ENCODE peak calls at places on chromosomes 1 and 21, in seven cellular contexts. One of them, this sample, is unnamed.

GRCh38 chr1:44015206-44015605 is 16.1 kb downstream of the SLC6A9 start:
- DNase-seq in PC-3: no peak
- DNase-seq in adrenal gland: no peak
- DNase-seq in body of pancreas: no peak
- DNase-seq in A549: no peak
- DNase-seq in heart left ventricle: no peak
- DNase-seq in bronchial epithelial cell: no peak
- DNase-seq in this sample: no peak

GRCh38 chr1:21084111-21084510 is 92.6 kb downstream of the EIF4G3 start:
- DNase-seq in body of pancreas: no peak
- DNase-seq in adrenal gland: no peak
- DNase-seq in PC-3: no peak
- DNase-seq in bronchial epithelial cell: peak
- DNase-seq in heart left ventricle: no peak
- DNase-seq in A549: no peak
- DNase-seq in this sample: no peak

GRCh38 chr21:42437786-42438185 is 34.1 kb downstream of the UBASH3A start:
- DNase-seq in A549: no peak
- DNase-seq in adrenal gland: no peak
- DNase-seq in body of pancreas: no peak
- DNase-seq in PC-3: peak
- DNase-seq in heart left ventricle: no peak
- DNase-seq in bronchial epithelial cell: peak
- DNase-seq in this sample: peak

GRCh38 chr1:67322442-67322841 is 14.8 kb downstream of the IL12RB2 start:
- DNase-seq in heart left ventricle: no peak
- DNase-seq in A549: no peak
- DNase-seq in PC-3: no peak
- DNase-seq in adrenal gland: no peak
- DNase-seq in body of pancreas: no peak
- DNase-seq in bronchial epithelial cell: no peak
- DNase-seq in this sample: no peak

GRCh38 chr1:61753998-61754508 is 11.8 kb downstream of the PATJ start:
- DNase-seq in bronchial epithelial cell: peak
- DNase-seq in A549: no peak
- DNase-seq in PC-3: peak
- DNase-seq in adrenal gland: no peak
- DNase-seq in body of pancreas: no peak
- DNase-seq in heart left ventricle: no peak
- DNase-seq in this sample: no peak

GRCh38 chr1:32813941-32814739 is 3.0 kb downstream of the YARS1 start:
- DNase-seq in PC-3: peak
- DNase-seq in adrenal gland: no peak
- DNase-seq in bronchial epithelial cell: peak
- DNase-seq in heart left ventricle: no peak
- DNase-seq in A549: no peak
- DNase-seq in body of pancreas: no peak
- DNase-seq in this sample: peak

GRCh38 chr1:74689800-74690696 is 16.5 kb upstream of the ERICH3 start:
- DNase-seq in heart left ventricle: no peak
- DNase-seq in A549: no peak
- DNase-seq in adrenal gland: peak
- DNase-seq in PC-3: peak
- DNase-seq in bronchial epithelial cell: peak
- DNase-seq in body of pancreas: peak
- DNase-seq in this sample: peak

GRCh38 chr1:212600980-212601379 is 7.6 kb upstream of the ATF3 start:
- DNase-seq in PC-3: peak
- DNase-seq in A549: no peak
- DNase-seq in adrenal gland: no peak
- DNase-seq in body of pancreas: no peak
- DNase-seq in heart left ventricle: no peak
- DNase-seq in bronchial epithelial cell: peak
- DNase-seq in this sample: peak

GRCh38 chr1:36824390-36824861 is 209.9 kb downstream of the GRIK3 start:
- DNase-seq in A549: no peak
- DNase-seq in body of pancreas: no peak
- DNase-seq in bronchial epithelial cell: no peak
- DNase-seq in adrenal gland: no peak
- DNase-seq in PC-3: no peak
- DNase-seq in heart left ventricle: no peak
- DNase-seq in this sample: no peak

GRCh38 chr1:201610806-201611205 is 71.9 kb downstream of the NAV1 start:
- DNase-seq in bronchial epithelial cell: no peak
- DNase-seq in PC-3: no peak
- DNase-seq in body of pancreas: no peak
- DNase-seq in heart left ventricle: no peak
- DNase-seq in adrenal gland: no peak
- DNase-seq in A549: no peak
- DNase-seq in this sample: no peak

GRCh38 chr1:94236630-94237290 is 624 bp downstream of the ARHGAP29 start:
- DNase-seq in body of pancreas: peak
- DNase-seq in adrenal gland: no peak
- DNase-seq in bronchial epithelial cell: peak
- DNase-seq in A549: no peak
- DNase-seq in PC-3: peak
- DNase-seq in heart left ventricle: no peak
- DNase-seq in this sample: peak

DNA sequence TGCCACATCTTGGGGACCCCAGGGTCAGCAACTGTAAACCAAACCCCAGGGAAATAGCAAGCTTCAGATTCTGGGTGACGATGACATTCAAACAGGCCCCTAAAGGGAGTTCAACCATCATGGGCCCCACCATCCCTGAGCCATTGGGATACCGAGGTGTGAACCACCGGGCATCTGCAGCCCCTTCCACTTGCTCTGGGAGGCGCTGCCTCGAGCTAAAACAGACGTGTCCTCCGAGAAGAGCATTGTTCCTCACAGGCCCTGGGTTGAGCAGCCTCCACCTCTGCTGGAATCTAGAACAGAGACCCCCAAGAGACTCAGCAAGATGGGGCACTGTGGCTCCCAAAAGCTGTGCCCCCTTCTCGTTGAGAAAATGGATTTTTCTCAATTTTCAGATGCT is 19.0 kb upstream of the EFHD2 start:
- DNase-seq in adrenal gland: no peak
- DNase-seq in bronchial epithelial cell: no peak
- DNase-seq in PC-3: no peak
- DNase-seq in heart left ventricle: no peak
- DNase-seq in A549: no peak
- DNase-seq in body of pancreas: no peak
- DNase-seq in this sample: no peak
- TF ChIP-seq CTCF in adrenal gland: no peak
- TF ChIP-seq CTCF in bronchial epithelial cell: no peak
- TF ChIP-seq CTCF in PC-3: no peak
- TF ChIP-seq CTCF in heart left ventricle: no peak
- TF ChIP-seq CTCF in A549: no peak
- TF ChIP-seq CTCF in body of pancreas: no peak
- TF ChIP-seq CTCF in this sample: no peak

GRCh38 chr1:3066250-3066711 is 2.7 kb upstream of the PRDM16 start:
- DNase-seq in bronchial epithelial cell: no peak
- DNase-seq in adrenal gland: peak
- DNase-seq in heart left ventricle: peak
- DNase-seq in body of pancreas: peak
- DNase-seq in A549: no peak
- DNase-seq in PC-3: peak
- DNase-seq in this sample: no peak
- H3K4me3 ChIP-seq in bronchial epithelial cell: no peak
- H3K4me3 ChIP-seq in adrenal gland: no peak
- H3K4me3 ChIP-seq in heart left ventricle: peak
- H3K4me3 ChIP-seq in body of pancreas: no peak
- H3K4me3 ChIP-seq in A549: no peak
- H3K4me3 ChIP-seq in PC-3: no peak
- H3K4me3 ChIP-seq in this sample: no peak

GRCh38 chr21:17612023-17612564 is 607 bp downstream of the BTG3 start:
- DNase-seq in bronchial epithelial cell: peak
- DNase-seq in heart left ventricle: peak
- DNase-seq in body of pancreas: peak
- DNase-seq in PC-3: no peak
- DNase-seq in adrenal gland: peak
- DNase-seq in A549: no peak
- DNase-seq in this sample: peak

GRCh38 chr21:17610862-17611261 is 1.8 kb downstream of the BTG3 start:
- DNase-seq in heart left ventricle: no peak
- DNase-seq in PC-3: no peak
- DNase-seq in adrenal gland: peak
- DNase-seq in bronchial epithelial cell: no peak
- DNase-seq in body of pancreas: no peak
- DNase-seq in A549: no peak
- DNase-seq in this sample: no peak

GRCh38 chr21:17613242-17613676 is 558 bp upstream of the BTG3 start:
- DNase-seq in PC-3: no peak
- DNase-seq in A549: no peak
- DNase-seq in body of pancreas: peak
- DNase-seq in bronchial epithelial cell: no peak
- DNase-seq in adrenal gland: peak
- DNase-seq in heart left ventricle: peak
- DNase-seq in this sample: no peak

GRCh38 chr21:17612565-17613241 is at the start of gene BTG3:
- DNase-seq in adrenal gland: peak
- DNase-seq in PC-3: peak
- DNase-seq in bronchial epithelial cell: peak
- DNase-seq in body of pancreas: peak
- DNase-seq in A549: peak
- DNase-seq in heart left ventricle: peak
- DNase-seq in this sample: peak

DNA sequence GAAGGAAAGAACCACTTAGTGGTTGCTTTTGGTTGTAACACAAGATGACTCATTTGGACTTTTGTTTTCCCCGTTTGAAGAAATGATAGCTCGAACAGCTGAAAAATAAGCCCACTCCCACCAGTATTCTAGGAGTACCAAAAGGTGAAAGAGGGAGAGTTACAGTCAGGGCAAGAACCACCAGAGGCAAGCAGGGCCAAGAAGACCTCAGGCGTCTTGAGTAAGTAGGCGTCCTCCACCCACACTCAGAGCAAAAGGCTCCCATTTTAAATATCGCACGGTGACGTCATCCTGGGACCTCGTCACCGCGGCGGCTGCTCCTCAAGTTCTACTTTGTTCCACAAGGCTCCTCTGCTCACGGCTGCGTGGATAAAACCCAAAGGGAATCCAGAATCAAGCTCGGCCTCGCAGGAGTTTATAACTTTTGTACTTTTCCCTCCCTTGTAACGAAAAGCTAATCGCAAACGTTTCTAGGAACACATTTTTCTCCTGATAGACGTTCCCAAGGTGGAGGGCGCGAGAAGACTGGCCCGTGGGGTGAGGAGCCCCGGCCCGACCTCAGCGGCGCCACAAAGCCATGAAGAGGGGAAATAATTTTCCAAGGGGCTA is 1.2 kb downstream of the BTG3 start:
- DNase-seq in heart left ventricle: peak
- DNase-seq in PC-3: peak
- DNase-seq in bronchial epithelial cell: peak
- DNase-seq in adrenal gland: peak
- DNase-seq in body of pancreas: peak
- DNase-seq in A549: peak
- DNase-seq in this sample: peak
- TF ChIP-seq CTCF in heart left ventricle: no peak
- TF ChIP-seq CTCF in PC-3: no peak
- TF ChIP-seq CTCF in bronchial epithelial cell: no peak
- TF ChIP-seq CTCF in adrenal gland: peak
- TF ChIP-seq CTCF in body of pancreas: no peak
- TF ChIP-seq CTCF in A549: no peak
- TF ChIP-seq CTCF in this sample: peak

DNA sequence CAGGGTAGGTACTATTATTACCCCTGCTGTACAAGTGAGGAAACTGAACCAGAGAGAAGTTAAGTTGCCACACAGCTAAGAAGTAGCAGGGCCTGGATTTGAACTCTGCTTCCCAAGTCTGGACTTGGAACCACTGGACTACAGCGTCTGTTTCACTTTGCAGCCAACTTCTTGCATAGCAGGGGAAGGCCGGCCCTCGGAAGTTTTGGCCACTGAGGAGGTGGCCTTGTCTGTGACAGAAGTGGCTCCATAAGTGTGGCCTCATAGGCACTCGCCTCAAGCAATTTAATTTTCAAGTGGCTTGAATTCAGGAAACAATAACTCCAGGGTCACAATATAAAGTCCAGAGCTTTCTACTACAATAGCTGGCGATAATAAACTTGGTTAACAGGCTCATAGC is 41.4 kb downstream of the PLEKHA6 start:
- DNase-seq in A549: no peak
- DNase-seq in bronchial epithelial cell: no peak
- DNase-seq in adrenal gland: no peak
- DNase-seq in body of pancreas: no peak
- DNase-seq in PC-3: no peak
- DNase-seq in heart left ventricle: no peak
- DNase-seq in this sample: no peak
- H3K4me3 ChIP-seq in A549: no peak
- H3K4me3 ChIP-seq in bronchial epithelial cell: no peak
- H3K4me3 ChIP-seq in adrenal gland: no peak
- H3K4me3 ChIP-seq in body of pancreas: no peak
- H3K4me3 ChIP-seq in PC-3: no peak
- H3K4me3 ChIP-seq in heart left ventricle: no peak
- H3K4me3 ChIP-seq in this sample: no peak

GRCh38 chr1:54488065-54488750 is 59.8 kb upstream of the ACOT11 start:
- DNase-seq in PC-3: peak
- DNase-seq in bronchial epithelial cell: peak
- DNase-seq in heart left ventricle: peak
- DNase-seq in A549: peak
- DNase-seq in body of pancreas: peak
- DNase-seq in adrenal gland: peak
- DNase-seq in this sample: peak
- TF ChIP-seq CTCF in PC-3: peak
- TF ChIP-seq CTCF in bronchial epithelial cell: peak
- TF ChIP-seq CTCF in heart left ventricle: peak
- TF ChIP-seq CTCF in A549: no peak
- TF ChIP-seq CTCF in body of pancreas: peak
- TF ChIP-seq CTCF in adrenal gland: peak
- TF ChIP-seq CTCF in this sample: no peak

GRCh38 chr1:161506336-161507223 is 1.3 kb downstream of the FCGR2A start:
- DNase-seq in bronchial epithelial cell: no peak
- DNase-seq in body of pancreas: no peak
- DNase-seq in A549: no peak
- DNase-seq in adrenal gland: no peak
- DNase-seq in PC-3: no peak
- DNase-seq in heart left ventricle: no peak
- DNase-seq in this sample: peak
- H3K4me3 ChIP-seq in bronchial epithelial cell: no peak
- H3K4me3 ChIP-seq in body of pancreas: no peak
- H3K4me3 ChIP-seq in A549: no peak
- H3K4me3 ChIP-seq in adrenal gland: peak
- H3K4me3 ChIP-seq in PC-3: no peak
- H3K4me3 ChIP-seq in heart left ventricle: peak
- H3K4me3 ChIP-seq in this sample: no peak

DNA sequence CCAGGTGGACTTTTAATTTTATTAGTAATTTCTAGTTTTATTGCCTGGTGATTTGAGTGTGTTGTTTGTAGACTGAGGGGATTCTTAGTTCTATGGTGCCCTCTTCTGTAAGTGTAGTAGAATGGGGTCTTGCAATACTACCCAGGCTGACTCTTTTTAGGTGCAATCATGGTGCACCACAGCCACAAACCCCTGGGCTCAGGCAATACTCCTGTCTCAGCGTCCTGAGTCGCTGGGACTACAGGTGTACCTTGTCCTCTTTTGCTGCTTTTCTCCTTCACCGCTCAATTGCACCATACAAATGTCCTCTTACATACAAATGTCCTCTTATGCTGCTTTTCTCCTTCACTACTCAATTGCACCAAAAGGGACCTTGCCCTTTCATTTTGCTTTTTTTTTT is 43.1 kb downstream of the SCP2 start:
- DNase-seq in body of pancreas: no peak
- DNase-seq in heart left ventricle: no peak
- DNase-seq in A549: no peak
- DNase-seq in adrenal gland: no peak
- DNase-seq in bronchial epithelial cell: peak
- DNase-seq in PC-3: no peak
- DNase-seq in this sample: peak
- TF ChIP-seq CTCF in body of pancreas: peak
- TF ChIP-seq CTCF in heart left ventricle: peak
- TF ChIP-seq CTCF in A549: no peak
- TF ChIP-seq CTCF in adrenal gland: no peak
- TF ChIP-seq CTCF in bronchial epithelial cell: no peak
- TF ChIP-seq CTCF in PC-3: peak
- TF ChIP-seq CTCF in this sample: no peak